ENCODE peak calls at places on chromosomes 16 and 17, in four cellular contexts. Z is left colon, A is kidney glomerular epithelial cell, U is Peyer's patch. S is an unnamed sample.

GRCh38 chr17:49528966-49529365 is 33.9 kb downstream of the NGFR start:
- DNase-seq in Z (no peak), A (no peak), U (peak; percentile 22), S (no peak)

GRCh38 chr17:64920026-64920418 is 744 bp upstream of the LRRC37A3 start:
- DNase-seq in Z (no peak), A (peak; percentile 17), U (no peak), S (no peak)

GRCh38 chr16:19696312-19696711 is 21.7 kb downstream of the KNOP1 start:
- DNase-seq in Z (peak; percentile 87), A (peak; percentile 9), U (peak; percentile 89), S (peak; percentile 22)

GRCh38 chr16:53433930-53434435 is 288 bp upstream of the RBL2 start:
- DNase-seq in Z (peak; percentile 84), A (peak; percentile 53), U (no peak), S (no peak)

GRCh38 chr17:65542595-65542994 is 18.9 kb downstream of the AXIN2 start:
- DNase-seq in Z (no peak), A (no peak), U (no peak), S (no peak)

GRCh38 chr17:40844671-40845107 is 22.3 kb upstream of the KRT10 start:
- DNase-seq in Z (no peak), A (no peak), U (no peak), S (no peak)

GRCh38 chr17:49573510-49574282 is 2.0 kb upstream of the NXPH3 start:
- DNase-seq in Z (no peak), A (no peak), U (no peak), S (no peak)

GRCh38 chr17:9842057-9842758 is 16.5 kb downstream of the GLP2R start:
- DNase-seq in Z (peak; percentile 57), A (no peak), U (peak; percentile 54), S (no peak)

GRCh38 chr17:36592711-36593321 is 1.1 kb downstream of the DHRS11 start:
- DNase-seq in Z (peak; percentile 79), A (no peak), U (peak; percentile 87), S (no peak)

GRCh38 chr16:72679856-72680255 is 368.1 kb downstream of the ZFHX3 start:
- DNase-seq in Z (no peak), A (no peak), U (no peak), S (no peak)

GRCh38 chr17:21202512-21202911 is 11.4 kb downstream of the TMEM11 start:
- DNase-seq in Z (no peak), A (no peak), U (no peak), S (no peak)

GRCh38 chr17:10728331-10728730 is 1.5 kb downstream of the TMEM220 start:
- DNase-seq in Z (no peak), A (no peak), U (peak; percentile 44), S (no peak)

GRCh38 chr16:5200123-5200522 is 102.5 kb upstream of the EEF2KMT start:
- DNase-seq in Z (no peak), A (no peak), U (no peak), S (no peak)

GRCh38 chr17:79648181-79648831 is 37.5 kb upstream of the RBFOX3 start:
- DNase-seq in Z (peak; percentile 19), A (no peak), U (peak; percentile 34), S (no peak)